ENCODE peak calls at places on chromosome 1, in eight cellular contexts. B, E, X, O, C, H, Y and Z are unnamed samples.

GRCh38 chr1:225880210-225880584 is 2.0 kb downstream of the TMEM63A start:
- DNase-seq in E (no peak), Y (no peak), C (no peak), H (no peak), X (no peak), B (no peak), O (no peak), Z (no peak)

GRCh38 chr1:8862528-8862927 is 16.0 kb downstream of the ENO1 start:
- DNase-seq in C (peak; percentile 76), H (no peak), B (peak; percentile 44), Y (no peak), X (no peak), O (peak; percentile 44), E (no peak), Z (no peak)

GRCh38 chr1:30521261-30521865 is 202.0 kb downstream of the MATN1 start:
- DNase-seq in X (no peak), H (no peak), C (no peak), E (no peak), B (no peak), O (no peak), Y (no peak), Z (no peak)

GRCh38 chr1:212004888-212005287 is 30.5 kb downstream of the INTS7 start:
- DNase-seq in Y (no peak), O (no peak), E (no peak), X (no peak), B (no peak), H (no peak), C (no peak), Z (no peak)

GRCh38 chr1:27658951-27659496 is 13.0 kb downstream of the IFI6 start:
- DNase-seq in E (peak; percentile 58), B (peak; percentile 69), X (no peak), Y (no peak), H (peak; percentile 71), O (no peak), C (no peak), Z (no peak)

GRCh38 chr1:75985827-75986226 is 53.6 kb upstream of the ASB17 start:
- DNase-seq in B (peak; percentile 63), E (no peak), X (no peak), C (no peak), H (peak; percentile 80), O (no peak), Y (no peak), Z (no peak)

GRCh38 chr1:1062364-1063163 is 11.5 kb downstream of the RNF223 start:
- DNase-seq in H (no peak), X (no peak), C (no peak), E (no peak), O (no peak), Y (no peak), B (peak; percentile 27), Z (no peak)

GRCh38 chr1:96660051-96660450 is 61.5 kb upstream of the PTBP2 start:
- DNase-seq in O (no peak), X (no peak), B (no peak), H (no peak), E (no peak), C (no peak), Y (no peak), Z (no peak)

GRCh38 chr1:54326577-54327385 is 79.4 kb downstream of the SSBP3 start:
- DNase-seq in E (no peak), O (no peak), X (no peak), H (no peak), B (no peak), Y (no peak), C (no peak), Z (no peak)